ENCODE peak calls at places on chromosomes 3 and 15, in eight cellular contexts. One of them, this sample, is unnamed.

GRCh38 chr3:5051772-5052171 is 70.3 kb upstream of the ARL8B start:
- DNase-seq in omental fat pad: no peak
- DNase-seq in AG04450: no peak
- DNase-seq in NCI-H1092 treated with DMSO at 0.1 percent for 48 hours: no peak
- DNase-seq in heart left ventricle: no peak
- DNase-seq in NCI-H2171: no peak
- DNase-seq in A172: no peak
- DNase-seq in islet precursor cell: no peak
- DNase-seq in this sample: no peak

GRCh38 chr3:187165144-187165543 is 25.8 kb upstream of the RPL39L start:
- DNase-seq in omental fat pad: no peak
- DNase-seq in AG04450: no peak
- DNase-seq in NCI-H1092 treated with DMSO at 0.1 percent for 48 hours: peak
- DNase-seq in heart left ventricle: peak
- DNase-seq in NCI-H2171: peak
- DNase-seq in A172: peak
- DNase-seq in islet precursor cell: peak
- DNase-seq in this sample: peak

GRCh38 chr3:45583021-45583851 is 11.3 kb upstream of the LIMD1 start:
- DNase-seq in omental fat pad: no peak
- DNase-seq in AG04450: no peak
- DNase-seq in NCI-H1092 treated with DMSO at 0.1 percent for 48 hours: peak
- DNase-seq in heart left ventricle: peak
- DNase-seq in NCI-H2171: peak
- DNase-seq in A172: no peak
- DNase-seq in islet precursor cell: peak
- DNase-seq in this sample: no peak

GRCh38 chr15:76991048-76991447 is 3.9 kb upstream of the PSTPIP1 start:
- DNase-seq in omental fat pad: no peak
- DNase-seq in AG04450: no peak
- DNase-seq in NCI-H1092 treated with DMSO at 0.1 percent for 48 hours: no peak
- DNase-seq in heart left ventricle: peak
- DNase-seq in NCI-H2171: no peak
- DNase-seq in A172: no peak
- DNase-seq in islet precursor cell: no peak
- DNase-seq in this sample: no peak

GRCh38 chr3:23174426-23175039 is 28.6 kb upstream of the UBE2E2 start:
- DNase-seq in omental fat pad: no peak
- DNase-seq in AG04450: no peak
- DNase-seq in NCI-H1092 treated with DMSO at 0.1 percent for 48 hours: no peak
- DNase-seq in heart left ventricle: peak
- DNase-seq in NCI-H2171: no peak
- DNase-seq in A172: no peak
- DNase-seq in islet precursor cell: peak
- DNase-seq in this sample: no peak

GRCh38 chr3:20185364-20185732 is 658 bp downstream of the SGO1 start:
- DNase-seq in omental fat pad: no peak
- DNase-seq in AG04450: no peak
- DNase-seq in NCI-H1092 treated with DMSO at 0.1 percent for 48 hours: peak
- DNase-seq in heart left ventricle: no peak
- DNase-seq in NCI-H2171: no peak
- DNase-seq in A172: peak
- DNase-seq in islet precursor cell: peak
- DNase-seq in this sample: peak

GRCh38 chr15:48925714-48926223 is 38.0 kb downstream of the SHC4 start:
- DNase-seq in omental fat pad: no peak
- DNase-seq in AG04450: peak
- DNase-seq in NCI-H1092 treated with DMSO at 0.1 percent for 48 hours: no peak
- DNase-seq in heart left ventricle: no peak
- DNase-seq in NCI-H2171: no peak
- DNase-seq in A172: peak
- DNase-seq in islet precursor cell: peak
- DNase-seq in this sample: no peak

GRCh38 chr3:118882353-118882947 is 152.2 kb downstream of the IGSF11 start:
- DNase-seq in omental fat pad: peak
- DNase-seq in AG04450: peak
- DNase-seq in NCI-H1092 treated with DMSO at 0.1 percent for 48 hours: peak
- DNase-seq in heart left ventricle: peak
- DNase-seq in NCI-H2171: peak
- DNase-seq in A172: peak
- DNase-seq in islet precursor cell: peak
- DNase-seq in this sample: peak

GRCh38 chr3:58260261-58260731 is 22.7 kb downstream of the ABHD6 start:
- DNase-seq in omental fat pad: no peak
- DNase-seq in AG04450: no peak
- DNase-seq in NCI-H1092 treated with DMSO at 0.1 percent for 48 hours: no peak
- DNase-seq in heart left ventricle: no peak
- DNase-seq in NCI-H2171: no peak
- DNase-seq in A172: peak
- DNase-seq in islet precursor cell: peak
- DNase-seq in this sample: no peak

GRCh38 chr3:43162573-43163084 is 56.8 kb upstream of the POMGNT2 start:
- DNase-seq in omental fat pad: no peak
- DNase-seq in AG04450: no peak
- DNase-seq in NCI-H1092 treated with DMSO at 0.1 percent for 48 hours: no peak
- DNase-seq in heart left ventricle: no peak
- DNase-seq in NCI-H2171: no peak
- DNase-seq in A172: no peak
- DNase-seq in islet precursor cell: no peak
- DNase-seq in this sample: peak

GRCh38 chr3:187646906-187647660 is 23.1 kb downstream of the SST start:
- DNase-seq in omental fat pad: no peak
- DNase-seq in AG04450: no peak
- DNase-seq in NCI-H1092 treated with DMSO at 0.1 percent for 48 hours: no peak
- DNase-seq in heart left ventricle: no peak
- DNase-seq in NCI-H2171: no peak
- DNase-seq in A172: no peak
- DNase-seq in islet precursor cell: no peak
- DNase-seq in this sample: no peak

GRCh38 chr3:190892328-190893011 is 30.0 kb upstream of the GMNC start:
- DNase-seq in omental fat pad: no peak
- DNase-seq in AG04450: no peak
- DNase-seq in NCI-H1092 treated with DMSO at 0.1 percent for 48 hours: no peak
- DNase-seq in heart left ventricle: no peak
- DNase-seq in NCI-H2171: no peak
- DNase-seq in A172: no peak
- DNase-seq in islet precursor cell: no peak
- DNase-seq in this sample: no peak

GRCh38 chr3:186181901-186182300 is 73.0 kb upstream of the ETV5 start:
- DNase-seq in omental fat pad: no peak
- DNase-seq in AG04450: no peak
- DNase-seq in NCI-H1092 treated with DMSO at 0.1 percent for 48 hours: no peak
- DNase-seq in heart left ventricle: no peak
- DNase-seq in NCI-H2171: no peak
- DNase-seq in A172: no peak
- DNase-seq in islet precursor cell: peak
- DNase-seq in this sample: no peak

GRCh38 chr3:61521229-61521628 is 40.1 kb upstream of the PTPRG start:
- DNase-seq in omental fat pad: no peak
- DNase-seq in AG04450: no peak
- DNase-seq in NCI-H1092 treated with DMSO at 0.1 percent for 48 hours: no peak
- DNase-seq in heart left ventricle: no peak
- DNase-seq in NCI-H2171: no peak
- DNase-seq in A172: no peak
- DNase-seq in islet precursor cell: no peak
- DNase-seq in this sample: no peak

GRCh38 chr15:71125831-71126453 is 10.7 kb downstream of the THSD4 start:
- DNase-seq in omental fat pad: no peak
- DNase-seq in AG04450: no peak
- DNase-seq in NCI-H1092 treated with DMSO at 0.1 percent for 48 hours: no peak
- DNase-seq in heart left ventricle: no peak
- DNase-seq in NCI-H2171: no peak
- DNase-seq in A172: no peak
- DNase-seq in islet precursor cell: peak
- DNase-seq in this sample: no peak

GRCh38 chr15:90883971-90884718 is at the start of gene FES:
- DNase-seq in omental fat pad: no peak
- DNase-seq in AG04450: no peak
- DNase-seq in NCI-H1092 treated with DMSO at 0.1 percent for 48 hours: no peak
- DNase-seq in heart left ventricle: peak
- DNase-seq in NCI-H2171: no peak
- DNase-seq in A172: no peak
- DNase-seq in islet precursor cell: peak
- DNase-seq in this sample: no peak

GRCh38 chr3:108472011-108472591 is 38.3 kb downstream of the MYH15 start:
- DNase-seq in omental fat pad: no peak
- DNase-seq in AG04450: peak
- DNase-seq in NCI-H1092 treated with DMSO at 0.1 percent for 48 hours: no peak
- DNase-seq in heart left ventricle: no peak
- DNase-seq in NCI-H2171: peak
- DNase-seq in A172: peak
- DNase-seq in islet precursor cell: peak
- DNase-seq in this sample: no peak

GRCh38 chr3:158221426-158221825 is 111.5 kb downstream of the RSRC1 start:
- DNase-seq in omental fat pad: no peak
- DNase-seq in AG04450: no peak
- DNase-seq in NCI-H1092 treated with DMSO at 0.1 percent for 48 hours: no peak
- DNase-seq in heart left ventricle: no peak
- DNase-seq in NCI-H2171: no peak
- DNase-seq in A172: no peak
- DNase-seq in islet precursor cell: no peak
- DNase-seq in this sample: no peak

GRCh38 chr15:33699691-33700447 is 268.4 kb upstream of the CHRM5 start:
- DNase-seq in omental fat pad: no peak
- DNase-seq in AG04450: no peak
- DNase-seq in NCI-H1092 treated with DMSO at 0.1 percent for 48 hours: peak
- DNase-seq in heart left ventricle: no peak
- DNase-seq in NCI-H2171: no peak
- DNase-seq in A172: no peak
- DNase-seq in islet precursor cell: no peak
- DNase-seq in this sample: no peak

GRCh38 chr15:41923424-41923999 is 29.7 kb upstream of the SPTBN5 start:
- DNase-seq in omental fat pad: no peak
- DNase-seq in AG04450: no peak
- DNase-seq in NCI-H1092 treated with DMSO at 0.1 percent for 48 hours: no peak
- DNase-seq in heart left ventricle: no peak
- DNase-seq in NCI-H2171: no peak
- DNase-seq in A172: no peak
- DNase-seq in islet precursor cell: no peak
- DNase-seq in this sample: no peak

GRCh38 chr15:67121725-67122600 is 56.6 kb downstream of the SMAD3 start:
- DNase-seq in omental fat pad: no peak
- DNase-seq in AG04450: no peak
- DNase-seq in NCI-H1092 treated with DMSO at 0.1 percent for 48 hours: no peak
- DNase-seq in heart left ventricle: no peak
- DNase-seq in NCI-H2171: no peak
- DNase-seq in A172: no peak
- DNase-seq in islet precursor cell: no peak
- DNase-seq in this sample: no peak

This sample was measured in CD4-positive, alpha-beta T cell.